ENCODE peak calls at places on chromosome 12, in four cellular contexts. W is SK-N-SH, Q is HL-60, S is K562. O is an unnamed sample.
A peak's percentile ranks its signal among the peaks of the same experiment; 100 is the strongest.

GRCh38 chr12:115481141-115481540 is 796.4 kb downstream of the MED13L start:
- DNase-seq in W (no peak), Q (no peak), S (no peak), O (no peak)

GRCh38 chr12:28536088-28536487 is 345.8 kb downstream of the CCDC91 start:
- DNase-seq in W (no peak), Q (peak; percentile 2), S (no peak), O (no peak)

GRCh38 chr12:78865297-78865955 is 852 bp downstream of the SYT1 start:
- DNase-seq in W (no peak), Q (no peak), S (no peak), O (no peak)

GRCh38 chr12:30926243-30927209 is at the start of gene TSPAN11:
- DNase-seq in W (peak; percentile 89), Q (no peak), S (no peak), O (no peak)

GRCh38 chr12:95224202-95225170 is 6.9 kb downstream of the VEZT start:
- DNase-seq in W (no peak), Q (no peak), S (peak; percentile 64), O (no peak)

GRCh38 chr12:54759751-54760150 is 94.6 kb upstream of the MUCL1 start:
- DNase-seq in W (no peak), Q (peak; percentile 71), S (peak; percentile 53), O (peak; percentile 18)

GRCh38 chr12:42372154-42372791 is 46.3 kb downstream of the PPHLN1 start:
- DNase-seq in W (peak; percentile 54), Q (peak; percentile 56), S (peak; percentile 76), O (peak; percentile 47)

GRCh38 chr12:69052613-69053408 is 119.8 kb upstream of the CPM start:
- DNase-seq in W (no peak), Q (no peak), S (no peak), O (no peak)

GRCh38 chr12:16112626-16113560 is 164.6 kb downstream of the SLC15A5 start:
- DNase-seq in W (no peak), Q (no peak), S (peak; percentile 0), O (no peak)

GRCh38 chr12:100798799-100799198 is 4.2 kb downstream of the ANO4 start:
- DNase-seq in W (no peak), Q (no peak), S (no peak), O (no peak)

GRCh38 chr12:64995831-64996230 is 125.3 kb downstream of the WIF1 start:
- DNase-seq in W (no peak), Q (no peak), S (no peak), O (no peak)

GRCh38 chr12:4289334-4289878 is 15.8 kb downstream of the CCND2 start:
- DNase-seq in W (no peak), Q (peak; percentile 75), S (no peak), O (no peak)

GRCh38 chr12:62787023-62787422 is 147.9 kb downstream of the PPM1H start:
- DNase-seq in W (no peak), Q (no peak), S (no peak), O (no peak)

GRCh38 chr12:14185441-14186192 is 179.9 kb upstream of the ATF7IP start:
- DNase-seq in W (peak; percentile 37), Q (peak; percentile 14), S (peak; percentile 58), O (peak; percentile 10)

GRCh38 chr12:19338405-19338804 is 100.9 kb upstream of the AEBP2 start:
- DNase-seq in W (no peak), Q (no peak), S (no peak), O (no peak)

GRCh38 chr12:80861636-80862378 is 75.9 kb downstream of the LIN7A start:
- DNase-seq in W (no peak), Q (no peak), S (no peak), O (no peak)

GRCh38 chr12:41663487-41664258 is 475.6 kb downstream of the PDZRN4 start:
- DNase-seq in W (peak; percentile 49), Q (no peak), S (no peak), O (no peak)

GRCh38 chr12:4274396-4274959 is 916 bp downstream of the CCND2 start:
- DNase-seq in W (no peak), Q (peak; percentile 25), S (no peak), O (no peak)

GRCh38 chr12:91778938-91779400 is 366.7 kb downstream of the BTG1 start:
- DNase-seq in W (no peak), Q (peak; percentile 15), S (peak; percentile 77), O (peak; percentile 78)

GRCh38 chr12:29695026-29695425 is 88.7 kb downstream of the TMTC1 start:
- DNase-seq in W (no peak), Q (no peak), S (no peak), O (no peak)
- TF ChIP-seq REST in W (no peak), Q (no peak), S (no peak), O (no peak)

GRCh38 chr12:121224591-121224990 is 14.7 kb downstream of the P2RX4 start:
- DNase-seq in W (peak; percentile 11), Q (no peak), S (no peak), O (no peak)

GRCh38 chr12:121223947-121224285 is 14.0 kb downstream of the P2RX4 start:
- DNase-seq in W (peak; percentile 30), Q (no peak), S (no peak), O (no peak)

GRCh38 chr12:121226399-121226798 is 16.5 kb downstream of the P2RX4 start:
- DNase-seq in W (no peak), Q (no peak), S (no peak), O (no peak)

GRCh38 chr12:121222847-121223246 is 12.9 kb downstream of the P2RX4 start:
- DNase-seq in W (no peak), Q (no peak), S (no peak), O (no peak)

DNA sequence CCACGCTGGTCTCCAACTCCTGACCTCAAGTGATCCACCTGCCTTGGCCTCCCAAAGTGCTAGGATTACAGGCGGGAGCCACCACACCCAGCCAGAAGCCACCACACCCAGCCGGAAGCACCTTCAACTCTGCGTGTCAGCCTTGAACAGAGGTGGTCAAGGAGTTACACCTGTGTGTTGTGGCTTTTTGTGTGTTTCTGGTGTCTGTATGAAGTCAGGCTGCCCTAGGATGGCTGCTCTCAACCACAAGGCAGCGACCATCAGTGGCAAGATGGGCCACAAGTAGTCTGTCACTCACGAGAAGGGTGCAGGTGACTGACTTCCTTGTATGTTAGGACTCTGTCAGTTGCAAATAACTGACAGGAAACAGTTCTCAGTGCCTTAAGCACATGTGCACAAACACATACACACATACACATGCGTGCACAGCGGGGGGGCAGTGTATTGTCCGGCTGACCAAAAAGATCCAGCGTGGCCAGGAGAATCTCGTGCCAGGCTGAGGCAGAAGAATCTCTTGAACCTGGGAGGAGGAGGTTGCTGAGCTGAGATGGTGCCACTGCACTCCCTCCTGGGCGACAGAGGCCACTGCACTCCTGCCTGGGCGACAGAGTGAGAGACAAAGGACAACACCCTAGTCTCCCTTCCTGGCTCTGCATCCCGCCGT is 13.5 kb downstream of the P2RX4 start:
- DNase-seq in W (peak; percentile 58), Q (peak; percentile 79), S (no peak), O (no peak)
- TF ChIP-seq CTCF in W (peak; percentile 31), Q (peak; percentile 71), S (peak; percentile 21), O (no peak)

DNA sequence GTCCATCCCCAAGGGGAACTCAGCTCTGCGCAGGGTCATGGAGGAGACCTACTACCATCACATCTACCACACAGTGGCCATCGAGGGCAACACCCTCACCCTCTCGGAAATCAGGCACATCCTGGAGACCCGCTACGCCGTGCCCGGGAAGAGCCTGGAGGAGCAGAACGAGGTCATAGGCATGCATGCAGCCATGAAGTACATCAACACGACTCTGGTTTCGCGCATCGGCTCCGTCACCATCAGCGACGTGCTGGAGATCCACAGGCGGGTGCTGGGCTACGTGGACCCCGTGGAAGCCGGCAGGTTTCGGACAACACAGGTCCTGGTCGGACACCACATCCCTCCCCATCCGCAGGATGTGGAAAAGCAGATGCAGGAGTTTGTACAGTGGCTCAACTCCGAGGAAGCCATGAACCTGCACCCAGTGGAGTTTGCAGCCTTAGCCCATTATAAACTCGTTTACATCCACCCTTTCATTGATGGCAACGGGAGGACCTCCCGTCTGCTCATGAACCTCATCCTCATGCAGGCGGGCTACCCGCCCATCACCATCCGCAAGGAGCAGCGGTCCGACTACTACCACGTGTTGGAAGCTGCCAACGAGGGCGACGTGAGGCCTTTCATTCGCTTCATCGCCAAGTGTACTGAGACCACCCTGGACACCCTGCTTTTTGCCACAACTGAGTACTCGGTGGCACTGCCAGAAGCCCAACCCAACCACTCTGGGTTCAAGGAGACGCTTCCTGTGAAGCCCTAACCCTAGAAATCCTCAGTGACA is 3.8 kb downstream of the FICD start:
- DNase-seq in W (no peak), Q (no peak), S (no peak), O (no peak)
- TF ChIP-seq POLR2AphosphoS5 in W (no peak), Q (no peak), S (peak; percentile 27), O (no peak)

DNA sequence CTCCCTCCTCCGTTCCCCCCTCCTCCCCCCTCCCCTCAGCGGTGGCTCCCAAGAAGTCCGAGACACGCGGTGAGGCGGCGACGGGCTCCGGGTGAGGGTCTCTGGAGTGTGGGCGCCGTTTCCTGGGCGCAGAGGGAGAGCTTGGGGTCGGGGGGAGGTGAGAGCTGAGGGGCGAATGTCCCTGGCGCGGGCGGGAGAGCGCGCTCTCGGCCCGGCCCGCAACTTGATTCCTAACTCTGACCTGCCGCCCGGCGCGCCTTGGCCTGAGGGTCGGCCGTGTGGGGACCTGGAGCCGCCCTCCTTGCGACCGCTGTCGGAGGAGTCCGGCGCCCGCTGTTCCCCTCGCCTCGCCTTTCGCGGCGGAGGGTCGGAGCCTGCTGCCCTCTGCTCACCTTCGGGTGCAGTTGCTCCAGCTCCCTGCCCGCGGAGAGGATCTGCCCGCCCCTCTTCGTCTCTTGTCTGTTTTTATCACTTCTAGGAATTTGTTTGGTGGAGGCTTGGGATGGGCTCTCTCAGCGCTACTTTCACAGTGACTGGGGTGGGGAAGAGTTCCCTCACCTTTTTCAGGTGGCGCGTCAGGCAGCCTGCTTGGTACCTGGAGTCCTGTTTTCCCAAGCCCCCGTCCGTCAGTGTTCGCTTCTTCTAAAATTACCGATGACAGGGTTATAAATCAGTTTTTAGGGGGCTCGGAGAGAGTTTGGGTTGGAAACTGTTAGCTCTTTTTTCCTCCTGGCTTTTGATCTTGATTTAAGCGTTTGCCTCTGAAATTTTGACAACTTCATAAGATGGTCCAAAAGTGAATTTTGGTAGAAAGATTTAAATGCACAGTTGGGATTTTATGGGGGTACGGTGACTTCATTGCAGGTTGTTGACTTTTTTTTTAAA is 495 bp downstream of the ADIPOR2 start:
- DNase-seq in W (no peak), Q (peak; percentile 31), S (peak; percentile 65), O (no peak)
- TF ChIP-seq REST in W (no peak), Q (no peak), S (no peak), O (no peak)